ENCODE peak calls at places on chromosomes 16 and 17, in nine cellular contexts. G is GM23248, H is Karpas-422, K is IMR-90, C is K562, B is fibroblast of lung, S is mesendoderm, Q is mesenchymal stem cell, W is colonic mucosa. O is an unnamed sample.

GRCh38 chr16:28317040-28317880 is 24.9 kb downstream of the SBK1 start:
- DNase-seq in H (peak), K (peak), G (peak), Q (peak), W (peak), C (peak), S (peak), B (peak), O (peak)

GRCh38 chr16:87702325-87702811 is 63.4 kb downstream of the KLHDC4 start:
- DNase-seq in K (peak), G (peak), W (no peak), C (peak), H (peak), B (no peak), S (peak), Q (peak), O (peak)

GRCh38 chr17:29073520-29073919 is 30.6 kb downstream of the PIPOX start:
- DNase-seq in S (no peak), G (no peak), K (no peak), C (no peak), Q (no peak), W (no peak), H (no peak), B (no peak), O (no peak)

GRCh38 chr16:16025214-16025968 is 76.0 kb downstream of the ABCC1 start:
- DNase-seq in C (no peak), W (no peak), H (no peak), S (no peak), G (peak), K (peak), Q (peak), B (peak), O (no peak)

GRCh38 chr16:576197-576822 is 6.5 kb downstream of the PIGQ start:
- DNase-seq in K (no peak), H (no peak), W (no peak), Q (no peak), G (no peak), S (no peak), C (no peak), B (no peak), O (no peak)

GRCh38 chr17:29959658-29960337 is 18.4 kb downstream of the EFCAB5 start:
- DNase-seq in S (no peak), K (peak), C (no peak), Q (no peak), W (no peak), B (peak), H (no peak), G (peak), O (no peak)

GRCh38 chr16:12406840-12407690 is 396.6 kb downstream of the CPPED1 start:
- DNase-seq in H (no peak), K (peak), Q (peak), S (no peak), C (no peak), B (peak), G (peak), W (no peak), O (no peak)

GRCh38 chr17:55402374-55402773 is 19.3 kb downstream of the MMD start:
- DNase-seq in Q (no peak), G (peak), S (no peak), W (no peak), K (peak), H (no peak), C (no peak), B (peak), O (no peak)

GRCh38 chr16:72530434-72530833 is 358.5 kb upstream of the PMFBP1 start:
- DNase-seq in B (peak), G (peak), Q (peak), K (peak), S (peak), C (no peak), H (peak), W (no peak), O (no peak)

GRCh38 chr16:23773339-23773738 is 18.5 kb downstream of the CHP2 start:
- DNase-seq in Q (no peak), H (no peak), G (no peak), W (no peak), C (no peak), B (no peak), K (no peak), S (no peak), O (peak)
- H3K9ac ChIP-seq in Q (no peak), H (no peak), G (no peak), W (no peak), C (no peak), B (no peak), K (no peak), S (no peak), O (no peak)

DNA sequence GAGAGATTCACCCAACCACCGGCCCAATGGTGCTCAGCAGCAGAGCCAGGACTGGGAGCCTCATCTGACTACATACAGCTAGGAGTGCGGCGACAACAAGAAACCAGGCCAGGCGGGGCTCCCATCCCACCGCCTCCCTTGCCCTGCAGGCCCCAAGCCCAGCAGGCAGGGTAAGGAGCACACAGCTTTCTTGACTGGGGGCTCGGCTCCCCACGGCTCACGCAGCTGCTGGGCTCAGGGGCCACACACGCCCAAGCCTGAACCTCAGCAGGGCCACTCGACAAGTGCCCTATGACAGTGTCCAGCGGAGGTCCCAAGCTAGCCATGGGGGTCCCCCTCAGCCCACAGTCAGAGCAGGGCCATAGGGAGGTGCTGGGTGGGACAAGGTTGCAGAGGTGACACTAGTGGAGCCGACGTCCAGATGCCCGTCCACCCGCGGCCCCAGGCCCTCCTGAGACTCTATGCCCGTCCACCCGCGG is 13.7 kb downstream of the PIEZO1 start:
- DNase-seq in B (no peak), S (no peak), K (no peak), Q (no peak), C (no peak), G (no peak), W (no peak), H (no peak), O (no peak)
- H3K4me3 ChIP-seq in B (no peak), S (no peak), K (no peak), Q (no peak), C (peak), G (no peak), W (peak), H (no peak), O (no peak)

GRCh38 chr16:17832738-17833137 is 362.0 kb upstream of the XYLT1 start:
- DNase-seq in W (no peak), G (no peak), C (no peak), S (no peak), H (no peak), B (no peak), Q (no peak), K (no peak), O (no peak)

GRCh38 chr16:17831330-17831729 is 360.6 kb upstream of the XYLT1 start:
- DNase-seq in H (no peak), G (peak), S (peak), C (no peak), B (no peak), K (no peak), Q (no peak), W (no peak), O (peak)

GRCh38 chr16:17839272-17839671 is 368.5 kb upstream of the XYLT1 start:
- DNase-seq in C (no peak), Q (no peak), G (no peak), W (no peak), K (no peak), B (peak), S (no peak), H (no peak), O (no peak)

GRCh38 chr16:17835118-17835949 is 364.6 kb upstream of the XYLT1 start:
- DNase-seq in K (no peak), H (no peak), G (peak), Q (no peak), B (peak), C (no peak), W (no peak), S (no peak), O (no peak)

DNA sequence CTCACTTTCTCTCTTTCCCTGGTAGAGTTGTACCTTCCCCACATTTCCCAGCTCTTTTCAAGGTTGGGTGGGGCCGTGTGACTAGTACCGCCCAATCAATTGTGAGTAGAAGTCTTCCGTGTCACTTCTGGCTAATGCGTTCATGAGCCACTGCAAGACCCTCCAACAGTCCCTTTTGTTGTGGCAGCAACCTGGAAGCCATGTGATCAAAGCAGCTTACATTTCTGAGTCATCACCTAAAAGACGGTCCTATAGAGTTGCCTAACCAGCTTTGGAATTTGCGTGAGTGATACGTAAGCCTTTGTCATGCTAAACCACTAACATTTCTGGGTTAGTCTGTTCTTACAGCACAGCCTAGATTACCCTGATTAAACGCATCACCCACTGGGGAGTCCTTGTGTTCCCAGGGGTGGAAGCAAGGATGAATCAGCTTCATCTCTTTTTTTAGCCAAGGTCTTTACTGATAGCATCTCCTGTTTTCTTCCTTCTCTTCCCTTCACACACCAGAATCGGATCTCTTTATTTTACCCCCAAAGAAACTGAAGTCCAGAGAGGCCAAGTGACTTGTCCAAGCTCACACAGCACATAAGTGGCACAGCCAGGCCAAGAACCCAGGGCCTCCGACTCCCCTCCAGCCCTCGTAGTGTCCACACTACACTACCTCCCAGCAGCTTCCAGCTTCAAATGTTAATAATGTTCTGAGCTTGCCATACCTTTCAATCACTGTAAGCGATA is 366.3 kb upstream of the XYLT1 start:
- DNase-seq in S (peak), Q (no peak), H (no peak), K (peak), G (peak), B (peak), W (no peak), C (no peak), O (peak)
- H3K27ac ChIP-seq in S (no peak), Q (no peak), H (no peak), K (no peak), G (peak), B (peak), W (no peak), C (no peak), O (no peak)

DNA sequence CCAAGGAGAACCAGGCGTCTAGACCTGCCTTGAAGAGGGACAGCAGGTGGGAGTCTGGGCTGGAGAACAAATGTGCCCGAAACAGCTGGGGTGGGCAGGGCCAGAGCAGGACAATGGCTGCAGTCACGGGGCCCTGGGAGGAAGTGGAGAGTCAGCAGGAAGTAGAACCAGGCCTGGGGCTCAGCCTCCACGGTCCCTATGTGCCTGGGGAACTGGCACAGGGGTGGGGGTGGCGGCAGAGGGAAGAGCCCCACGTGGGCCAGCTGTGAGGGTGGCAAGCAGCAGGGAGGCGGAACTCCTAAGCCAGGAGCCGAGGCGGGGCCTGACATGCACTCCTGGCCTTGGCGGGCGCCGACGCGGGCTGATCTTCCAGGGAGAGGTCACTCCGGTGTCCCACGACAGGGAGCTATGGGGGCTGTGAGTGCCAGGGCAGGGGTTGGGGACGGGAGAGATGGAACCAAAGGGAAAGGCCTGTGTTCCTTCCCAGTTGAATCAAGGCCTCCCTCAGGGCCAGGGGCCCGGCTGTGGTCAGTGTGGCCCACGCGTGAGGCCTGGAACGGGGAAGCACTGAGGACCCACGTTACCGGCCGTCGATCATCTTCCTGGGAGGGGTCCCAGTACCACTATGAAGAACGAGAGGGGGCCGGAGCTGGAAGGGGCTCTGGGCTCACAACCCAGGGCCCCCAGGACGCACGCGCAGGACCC is 42.7 kb downstream of the TIMM22 start:
- DNase-seq in C (no peak), Q (no peak), W (peak), K (no peak), G (no peak), H (no peak), S (peak), B (no peak), O (peak)
- H3K9ac ChIP-seq in C (no peak), Q (peak), W (no peak), K (no peak), G (no peak), H (no peak), S (no peak), B (no peak), O (no peak)

DNA sequence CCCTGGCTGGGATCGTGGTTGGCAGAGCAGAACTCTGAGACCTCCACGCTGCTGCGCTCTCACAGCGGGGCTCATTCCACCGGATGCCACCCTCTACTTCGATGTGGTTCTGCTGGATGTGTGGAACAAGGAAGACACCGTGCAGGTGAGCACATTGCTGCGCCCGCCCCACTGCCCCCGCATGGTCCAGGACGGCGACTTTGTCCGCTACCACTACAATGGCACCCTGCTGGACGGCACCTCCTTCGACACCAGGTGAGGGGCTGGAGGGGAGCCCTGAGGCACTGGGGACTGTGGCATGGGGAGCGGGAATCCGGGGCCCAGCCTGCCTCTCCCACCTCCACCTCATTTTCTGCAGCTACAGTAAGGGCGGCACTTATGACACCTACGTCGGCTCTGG is 5.2 kb downstream of the FKBP10 start:
- DNase-seq in Q (no peak), B (no peak), K (no peak), C (no peak), W (no peak), S (no peak), G (no peak), H (no peak), O (no peak)
- H3K4me3 ChIP-seq in Q (no peak), B (no peak), K (no peak), C (no peak), W (no peak), S (no peak), G (no peak), H (no peak), O (no peak)

DNA sequence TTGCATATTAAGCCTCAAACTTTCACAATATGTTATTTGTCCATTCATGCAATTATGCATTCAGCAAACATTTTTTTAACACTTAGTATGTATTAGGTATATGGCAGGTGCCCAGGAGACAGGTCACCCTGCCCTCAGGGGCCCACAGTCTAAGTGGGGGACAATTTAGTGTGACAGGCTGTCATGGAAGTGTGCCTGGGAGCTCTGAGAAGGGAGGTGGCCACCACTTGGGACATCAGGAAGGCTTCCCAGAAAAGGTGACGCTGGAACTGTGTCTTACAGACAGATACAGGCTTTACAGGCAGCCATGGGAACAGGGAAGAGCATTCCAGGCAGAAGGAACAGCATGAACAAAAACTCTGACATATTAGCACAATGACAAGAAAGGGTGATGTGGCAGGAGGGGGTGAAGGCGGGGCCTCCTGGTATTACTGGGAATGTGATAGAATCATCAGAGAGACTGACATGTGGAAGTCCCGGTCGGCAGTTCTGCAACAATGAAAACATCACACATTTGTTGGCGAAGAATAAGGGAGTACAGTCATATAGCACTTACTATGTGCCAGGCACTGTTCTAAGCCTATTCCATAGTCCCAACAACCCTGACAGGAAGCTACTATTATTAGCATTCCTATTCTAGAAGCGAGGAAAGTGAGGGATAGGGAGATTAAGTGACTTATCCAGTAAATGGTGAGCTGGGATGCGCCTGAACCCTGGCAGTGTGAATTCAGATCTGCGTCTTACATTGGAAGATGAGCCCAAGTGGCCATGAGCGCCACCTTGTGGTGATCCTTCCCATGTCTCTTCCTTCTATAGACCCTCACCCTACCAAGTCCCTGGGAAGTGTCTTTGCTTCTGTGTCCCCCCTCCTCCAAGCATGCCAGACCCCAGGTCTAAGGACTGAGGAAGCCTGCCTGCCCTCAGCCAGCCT is 13.7 kb downstream of the FMNL1 start:
- DNase-seq in H (peak), B (peak), G (peak), W (peak), K (peak), S (peak), Q (peak), C (peak), O (peak)
- H3K27ac ChIP-seq in H (no peak), B (no peak), G (no peak), W (no peak), K (no peak), S (no peak), Q (no peak), C (peak), O (no peak)

DNA sequence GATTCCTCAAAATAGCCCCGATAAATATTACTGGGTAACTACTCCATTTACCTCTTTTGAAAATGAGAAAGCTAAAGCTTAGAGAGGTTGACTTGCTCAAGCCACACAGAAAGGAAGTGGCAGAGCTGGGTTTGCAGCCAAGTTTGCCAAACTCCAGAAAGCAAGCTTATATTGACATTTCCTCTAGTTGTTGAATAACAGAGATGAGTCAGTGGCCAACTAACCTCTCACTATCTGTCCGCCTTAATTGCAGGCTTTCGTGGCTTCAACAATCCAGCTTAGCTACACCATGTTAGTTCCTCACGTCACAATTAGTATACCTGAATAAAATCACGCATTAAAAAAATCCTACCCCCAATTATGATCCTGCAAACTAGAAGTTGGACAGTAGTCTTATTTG is 151.7 kb downstream of the CNTNAP4 start:
- DNase-seq in C (no peak), B (no peak), Q (peak), K (no peak), S (no peak), G (no peak), H (no peak), W (no peak), O (no peak)
- H3K9ac ChIP-seq in C (no peak), B (no peak), Q (no peak), K (no peak), S (no peak), G (no peak), H (no peak), W (no peak), O (no peak)

GRCh38 chr17:4436381-4436780 is 2.6 kb downstream of the SPNS3 start:
- DNase-seq in Q (no peak), C (no peak), K (no peak), S (no peak), H (no peak), G (no peak), B (no peak), W (no peak), O (no peak)

GRCh38 chr17:4438162-4438944 is 4.6 kb downstream of the SPNS3 start:
- DNase-seq in B (no peak), K (no peak), S (no peak), G (no peak), Q (no peak), W (no peak), H (no peak), C (no peak), O (no peak)

GRCh38 chr17:4436846-4437245 is 3.1 kb downstream of the SPNS3 start:
- DNase-seq in S (no peak), K (no peak), B (no peak), C (no peak), Q (no peak), W (no peak), G (no peak), H (no peak), O (no peak)

GRCh38 chr17:4433515-4434031 is at the start of gene SPNS3:
- DNase-seq in H (peak), S (no peak), W (no peak), Q (no peak), K (no peak), G (no peak), B (no peak), C (no peak), O (no peak)
- H3K4me3 ChIP-seq in H (no peak), S (no peak), W (no peak), Q (no peak), K (no peak), G (no peak), B (no peak), C (no peak), O (no peak)

GRCh38 chr17:42918902-42919521 is 18.4 kb downstream of the G6PC1 start:
- DNase-seq in W (no peak), K (no peak), C (no peak), H (no peak), Q (no peak), S (no peak), G (no peak), B (no peak), O (no peak)

GRCh38 chr17:42920106-42920900 is 19.7 kb downstream of the G6PC1 start:
- DNase-seq in Q (no peak), C (no peak), H (no peak), W (no peak), B (no peak), K (no peak), G (no peak), S (no peak), O (no peak)

GRCh38 chr17:42922335-42922734 is 21.7 kb downstream of the G6PC1 start:
- DNase-seq in Q (no peak), S (no peak), G (no peak), W (no peak), C (no peak), K (no peak), H (no peak), B (peak), O (no peak)

GRCh38 chr17:42917236-42917603 is 16.6 kb downstream of the G6PC1 start:
- DNase-seq in Q (no peak), B (peak), W (no peak), G (no peak), C (no peak), H (no peak), K (no peak), S (peak), O (no peak)

DNA sequence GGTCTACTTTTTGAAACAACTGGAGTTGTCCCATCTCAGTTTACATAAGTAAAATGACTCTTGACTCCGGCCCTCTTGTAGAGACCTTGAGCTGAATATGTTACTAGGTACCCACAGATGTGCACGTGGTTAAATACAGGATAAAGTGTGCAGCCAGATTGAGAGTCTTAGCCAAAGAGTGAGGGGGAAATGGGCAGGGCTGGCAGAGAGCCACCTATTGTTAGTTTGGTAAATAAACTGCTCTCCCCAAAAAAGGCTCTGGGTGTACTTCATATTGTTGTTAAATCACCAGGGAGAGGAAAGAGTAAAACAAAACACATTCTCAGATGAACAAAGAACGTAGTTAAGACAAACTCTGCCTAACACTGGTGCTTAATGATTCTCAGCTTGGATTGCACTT is 20.3 kb downstream of the G6PC1 start:
- DNase-seq in C (no peak), S (no peak), B (no peak), K (no peak), W (no peak), H (no peak), Q (no peak), G (no peak), O (no peak)
- H3K27ac ChIP-seq in C (no peak), S (no peak), B (no peak), K (no peak), W (no peak), H (no peak), Q (no peak), G (no peak), O (no peak)

O was measured in endodermal cell.